ENCODE peak calls at places on chromosomes 16 and 17, in seven cellular contexts. One of them, this sample, is unnamed.

GRCh38 chr17:16419929-16420271 is 4.5 kb downstream of the TRPV2 start:
- DNase-seq in CD8-positive, alpha-beta T cell: peak; percentile 60
- DNase-seq in HFF-Myc: no peak
- DNase-seq in left ventricle myocardium inferior: no peak
- DNase-seq in brain microvascular endothelial cell: peak; percentile 79
- DNase-seq in choroid plexus epithelial cell: peak; percentile 90
- DNase-seq in A549: no peak
- DNase-seq in this sample: peak; percentile 84

GRCh38 chr16:85781685-85782370 is 17.5 kb downstream of the EMC8 start:
- DNase-seq in choroid plexus epithelial cell: peak; percentile 6
- DNase-seq in brain microvascular endothelial cell: no peak
- DNase-seq in A549: no peak
- DNase-seq in left ventricle myocardium inferior: peak; percentile 63
- DNase-seq in HFF-Myc: no peak
- DNase-seq in CD8-positive, alpha-beta T cell: no peak
- DNase-seq in this sample: no peak

GRCh38 chr16:70747703-70748631 is 53.0 kb downstream of the VAC14 start:
- DNase-seq in choroid plexus epithelial cell: peak; percentile 35
- DNase-seq in brain microvascular endothelial cell: no peak
- DNase-seq in A549: no peak
- DNase-seq in CD8-positive, alpha-beta T cell: no peak
- DNase-seq in left ventricle myocardium inferior: no peak
- DNase-seq in HFF-Myc: no peak
- DNase-seq in this sample: peak; percentile 87

GRCh38 chr17:11309033-11309432 is 68.0 kb downstream of the SHISA6 start:
- DNase-seq in HFF-Myc: no peak
- DNase-seq in brain microvascular endothelial cell: no peak
- DNase-seq in CD8-positive, alpha-beta T cell: no peak
- DNase-seq in A549: no peak
- DNase-seq in left ventricle myocardium inferior: no peak
- DNase-seq in choroid plexus epithelial cell: no peak
- DNase-seq in this sample: no peak

GRCh38 chr17:50347087-50347893 is 1.4 kb downstream of the XYLT2 start:
- DNase-seq in brain microvascular endothelial cell: no peak
- DNase-seq in A549: no peak
- DNase-seq in HFF-Myc: no peak
- DNase-seq in left ventricle myocardium inferior: no peak
- DNase-seq in choroid plexus epithelial cell: no peak
- DNase-seq in CD8-positive, alpha-beta T cell: no peak
- DNase-seq in this sample: no peak

GRCh38 chr16:87149051-87149450 is 168.1 kb downstream of the C16orf95 start:
- DNase-seq in left ventricle myocardium inferior: no peak
- DNase-seq in HFF-Myc: no peak
- DNase-seq in choroid plexus epithelial cell: peak; percentile 74
- DNase-seq in A549: no peak
- DNase-seq in CD8-positive, alpha-beta T cell: no peak
- DNase-seq in brain microvascular endothelial cell: peak; percentile 59
- DNase-seq in this sample: no peak

GRCh38 chr16:62638964-62639861 is 603.0 kb upstream of the CDH8 start:
- DNase-seq in A549: no peak
- DNase-seq in HFF-Myc: no peak
- DNase-seq in CD8-positive, alpha-beta T cell: no peak
- DNase-seq in choroid plexus epithelial cell: no peak
- DNase-seq in left ventricle myocardium inferior: no peak
- DNase-seq in brain microvascular endothelial cell: no peak
- DNase-seq in this sample: no peak

GRCh38 chr17:32831627-32832243 is 45.2 kb downstream of the MYO1D start:
- DNase-seq in choroid plexus epithelial cell: no peak
- DNase-seq in A549: no peak
- DNase-seq in HFF-Myc: no peak
- DNase-seq in CD8-positive, alpha-beta T cell: no peak
- DNase-seq in left ventricle myocardium inferior: no peak
- DNase-seq in brain microvascular endothelial cell: no peak
- DNase-seq in this sample: no peak

GRCh38 chr16:71867934-71868333 is 16.0 kb downstream of the ZNF821 start:
- DNase-seq in left ventricle myocardium inferior: no peak
- DNase-seq in CD8-positive, alpha-beta T cell: no peak
- DNase-seq in A549: no peak
- DNase-seq in choroid plexus epithelial cell: peak; percentile 27
- DNase-seq in HFF-Myc: no peak
- DNase-seq in brain microvascular endothelial cell: no peak
- DNase-seq in this sample: no peak

GRCh38 chr17:32806646-32807045 is 70.3 kb downstream of the MYO1D start:
- DNase-seq in choroid plexus epithelial cell: no peak
- DNase-seq in brain microvascular endothelial cell: no peak
- DNase-seq in left ventricle myocardium inferior: no peak
- DNase-seq in A549: peak; percentile 45
- DNase-seq in CD8-positive, alpha-beta T cell: no peak
- DNase-seq in HFF-Myc: no peak
- DNase-seq in this sample: no peak

GRCh38 chr16:65510850-65511249 is 389.0 kb upstream of the CDH11 start:
- DNase-seq in left ventricle myocardium inferior: no peak
- DNase-seq in CD8-positive, alpha-beta T cell: no peak
- DNase-seq in choroid plexus epithelial cell: peak; percentile 95
- DNase-seq in HFF-Myc: no peak
- DNase-seq in brain microvascular endothelial cell: peak; percentile 95
- DNase-seq in A549: no peak
- DNase-seq in this sample: peak; percentile 98

GRCh38 chr17:16926061-16926511 is 45.8 kb downstream of the TNFRSF13B start:
- DNase-seq in A549: no peak
- DNase-seq in CD8-positive, alpha-beta T cell: no peak
- DNase-seq in brain microvascular endothelial cell: no peak
- DNase-seq in HFF-Myc: no peak
- DNase-seq in choroid plexus epithelial cell: no peak
- DNase-seq in left ventricle myocardium inferior: peak; percentile 9
- DNase-seq in this sample: no peak

GRCh38 chr17:77420804-77421634 is 280.2 kb downstream of the SEC14L1 start:
- DNase-seq in brain microvascular endothelial cell: peak; percentile 84
- DNase-seq in choroid plexus epithelial cell: peak; percentile 94
- DNase-seq in A549: peak; percentile 70
- DNase-seq in left ventricle myocardium inferior: no peak
- DNase-seq in CD8-positive, alpha-beta T cell: peak; percentile 77
- DNase-seq in HFF-Myc: no peak
- DNase-seq in this sample: peak; percentile 95

GRCh38 chr16:9039208-9039607 is 52.2 kb upstream of the HAPSTR1 start:
- DNase-seq in A549: peak; percentile 53
- DNase-seq in brain microvascular endothelial cell: peak; percentile 21
- DNase-seq in HFF-Myc: no peak
- DNase-seq in CD8-positive, alpha-beta T cell: no peak
- DNase-seq in choroid plexus epithelial cell: peak; percentile 72
- DNase-seq in left ventricle myocardium inferior: no peak
- DNase-seq in this sample: peak; percentile 41

GRCh38 chr16:57271063-57271345 is 13.5 kb downstream of the PLLP start:
- DNase-seq in HFF-Myc: no peak
- DNase-seq in choroid plexus epithelial cell: no peak
- DNase-seq in brain microvascular endothelial cell: no peak
- DNase-seq in CD8-positive, alpha-beta T cell: no peak
- DNase-seq in left ventricle myocardium inferior: no peak
- DNase-seq in A549: no peak
- DNase-seq in this sample: no peak

GRCh38 chr16:1042776-1043349 is 29.7 kb upstream of the SSTR5 start:
- DNase-seq in CD8-positive, alpha-beta T cell: no peak
- DNase-seq in A549: no peak
- DNase-seq in left ventricle myocardium inferior: no peak
- DNase-seq in HFF-Myc: no peak
- DNase-seq in choroid plexus epithelial cell: peak; percentile 20
- DNase-seq in brain microvascular endothelial cell: no peak
- DNase-seq in this sample: no peak

GRCh38 chr17:46995841-46996571 is 17.0 kb upstream of the RPRML start:
- DNase-seq in CD8-positive, alpha-beta T cell: no peak
- DNase-seq in choroid plexus epithelial cell: peak; percentile 16
- DNase-seq in left ventricle myocardium inferior: no peak
- DNase-seq in brain microvascular endothelial cell: peak; percentile 20
- DNase-seq in A549: no peak
- DNase-seq in HFF-Myc: peak; percentile 65
- DNase-seq in this sample: peak; percentile 22

GRCh38 chr17:1713160-1713877 is 3.1 kb upstream of the TLCD2 start:
- DNase-seq in A549: no peak
- DNase-seq in left ventricle myocardium inferior: no peak
- DNase-seq in HFF-Myc: no peak
- DNase-seq in brain microvascular endothelial cell: no peak
- DNase-seq in choroid plexus epithelial cell: no peak
- DNase-seq in CD8-positive, alpha-beta T cell: no peak
- DNase-seq in this sample: no peak
- H3K4me3 ChIP-seq in A549: peak overlapping the region; percentile 87
- H3K4me3 ChIP-seq in left ventricle myocardium inferior: peak overlapping the region; percentile 95
- H3K4me3 ChIP-seq in HFF-Myc: peak overlapping the region; percentile 74
- H3K4me3 ChIP-seq in brain microvascular endothelial cell: peak overlapping the region; percentile 75
- H3K4me3 ChIP-seq in choroid plexus epithelial cell: peak overlapping the region; percentile 94
- H3K4me3 ChIP-seq in CD8-positive, alpha-beta T cell: no peak overlapping the region
- H3K4me3 ChIP-seq in this sample: peak overlapping the region; percentile 83

GRCh38 chr16:19898166-19898565 is 13.5 kb upstream of the GPRC5B start:
- DNase-seq in brain microvascular endothelial cell: no peak
- DNase-seq in A549: no peak
- DNase-seq in choroid plexus epithelial cell: no peak
- DNase-seq in HFF-Myc: no peak
- DNase-seq in CD8-positive, alpha-beta T cell: no peak
- DNase-seq in left ventricle myocardium inferior: no peak
- DNase-seq in this sample: no peak

GRCh38 chr16:19901164-19901563 is 16.5 kb upstream of the GPRC5B start:
- DNase-seq in A549: no peak
- DNase-seq in brain microvascular endothelial cell: no peak
- DNase-seq in HFF-Myc: no peak
- DNase-seq in choroid plexus epithelial cell: no peak
- DNase-seq in left ventricle myocardium inferior: no peak
- DNase-seq in CD8-positive, alpha-beta T cell: no peak
- DNase-seq in this sample: no peak

GRCh38 chr16:19900590-19900989 is 15.9 kb upstream of the GPRC5B start:
- DNase-seq in HFF-Myc: no peak
- DNase-seq in choroid plexus epithelial cell: no peak
- DNase-seq in CD8-positive, alpha-beta T cell: no peak
- DNase-seq in brain microvascular endothelial cell: no peak
- DNase-seq in left ventricle myocardium inferior: no peak
- DNase-seq in A549: no peak
- DNase-seq in this sample: no peak

GRCh38 chr16:19898924-19899604 is 14.4 kb upstream of the GPRC5B start:
- DNase-seq in HFF-Myc: peak; percentile 52
- DNase-seq in A549: peak; percentile 66
- DNase-seq in CD8-positive, alpha-beta T cell: no peak
- DNase-seq in brain microvascular endothelial cell: peak; percentile 63
- DNase-seq in choroid plexus epithelial cell: peak; percentile 80
- DNase-seq in left ventricle myocardium inferior: no peak
- DNase-seq in this sample: peak; percentile 56

GRCh38 chr16:19899605-19899955 is 14.9 kb upstream of the GPRC5B start:
- DNase-seq in HFF-Myc: no peak
- DNase-seq in CD8-positive, alpha-beta T cell: no peak
- DNase-seq in A549: no peak
- DNase-seq in left ventricle myocardium inferior: no peak
- DNase-seq in brain microvascular endothelial cell: no peak
- DNase-seq in choroid plexus epithelial cell: no peak
- DNase-seq in this sample: no peak
- TF ChIP-seq CTCF in HFF-Myc: no peak
- TF ChIP-seq CTCF in CD8-positive, alpha-beta T cell: no peak
- TF ChIP-seq CTCF in A549: no peak
- TF ChIP-seq CTCF in left ventricle myocardium inferior: no peak
- TF ChIP-seq CTCF in brain microvascular endothelial cell: no peak
- TF ChIP-seq CTCF in choroid plexus epithelial cell: no peak
- TF ChIP-seq CTCF in this sample: no peak

GRCh38 chr16:31436221-31437045 is 6.2 kb downstream of the ZNF843 start:
- DNase-seq in A549: no peak
- DNase-seq in brain microvascular endothelial cell: no peak
- DNase-seq in choroid plexus epithelial cell: no peak
- DNase-seq in HFF-Myc: no peak
- DNase-seq in left ventricle myocardium inferior: no peak
- DNase-seq in CD8-positive, alpha-beta T cell: no peak
- DNase-seq in this sample: no peak

GRCh38 chr16:31438414-31438813 is 4.2 kb downstream of the ZNF843 start:
- DNase-seq in A549: no peak
- DNase-seq in left ventricle myocardium inferior: no peak
- DNase-seq in CD8-positive, alpha-beta T cell: no peak
- DNase-seq in choroid plexus epithelial cell: no peak
- DNase-seq in brain microvascular endothelial cell: no peak
- DNase-seq in HFF-Myc: no peak
- DNase-seq in this sample: no peak

GRCh38 chr16:31440511-31441184 is 1.9 kb downstream of the ZNF843 start:
- DNase-seq in A549: no peak
- DNase-seq in brain microvascular endothelial cell: no peak
- DNase-seq in left ventricle myocardium inferior: no peak
- DNase-seq in CD8-positive, alpha-beta T cell: no peak
- DNase-seq in HFF-Myc: no peak
- DNase-seq in choroid plexus epithelial cell: no peak
- DNase-seq in this sample: no peak

GRCh38 chr16:31439519-31439918 is 3.1 kb downstream of the ZNF843 start:
- DNase-seq in CD8-positive, alpha-beta T cell: no peak
- DNase-seq in brain microvascular endothelial cell: no peak
- DNase-seq in choroid plexus epithelial cell: no peak
- DNase-seq in HFF-Myc: no peak
- DNase-seq in left ventricle myocardium inferior: no peak
- DNase-seq in A549: no peak
- DNase-seq in this sample: no peak

DNA sequence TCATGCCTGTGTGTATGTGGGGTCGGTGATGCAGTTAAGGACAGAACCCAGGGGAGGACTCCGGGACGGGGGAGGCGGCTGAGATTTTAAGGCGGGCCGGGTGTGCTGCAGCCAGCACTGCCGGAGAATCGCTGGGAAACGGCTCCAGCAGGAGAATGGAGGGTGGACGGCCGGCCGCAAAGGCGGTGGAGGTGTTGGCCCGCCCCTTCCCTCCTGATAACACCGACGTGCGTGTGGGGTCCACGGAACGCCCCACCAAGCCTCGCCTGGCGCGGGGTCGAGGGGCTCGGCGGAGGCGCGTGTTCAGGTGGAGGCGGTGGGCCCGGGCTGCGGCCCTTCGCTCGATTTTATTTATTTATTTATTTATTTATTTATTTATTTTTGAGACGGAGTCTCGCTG is 633 bp downstream of the ZNF843 start:
- DNase-seq in HFF-Myc: no peak
- DNase-seq in CD8-positive, alpha-beta T cell: no peak
- DNase-seq in brain microvascular endothelial cell: no peak
- DNase-seq in left ventricle myocardium inferior: no peak
- DNase-seq in choroid plexus epithelial cell: no peak
- DNase-seq in A549: no peak
- DNase-seq in this sample: no peak
- H3K4me3 ChIP-seq in HFF-Myc: peak overlapping the region; percentile 61
- H3K4me3 ChIP-seq in CD8-positive, alpha-beta T cell: no peak overlapping the region
- H3K4me3 ChIP-seq in brain microvascular endothelial cell: peak overlapping the region; percentile 9
- H3K4me3 ChIP-seq in left ventricle myocardium inferior: peak overlapping the region; percentile 88
- H3K4me3 ChIP-seq in choroid plexus epithelial cell: peak overlapping the region; percentile 78
- H3K4me3 ChIP-seq in A549: peak overlapping the region; percentile 58
- H3K4me3 ChIP-seq in this sample: peak overlapping the region; percentile 77

GRCh38 chr17:41733348-41734138 is 900 bp downstream of the HAP1 start:
- DNase-seq in choroid plexus epithelial cell: no peak
- DNase-seq in CD8-positive, alpha-beta T cell: no peak
- DNase-seq in left ventricle myocardium inferior: no peak
- DNase-seq in A549: no peak
- DNase-seq in brain microvascular endothelial cell: no peak
- DNase-seq in HFF-Myc: no peak
- DNase-seq in this sample: no peak

GRCh38 chr17:41730479-41730878 is 4.0 kb downstream of the HAP1 start:
- DNase-seq in choroid plexus epithelial cell: no peak
- DNase-seq in CD8-positive, alpha-beta T cell: no peak
- DNase-seq in brain microvascular endothelial cell: no peak
- DNase-seq in A549: no peak
- DNase-seq in left ventricle myocardium inferior: no peak
- DNase-seq in HFF-Myc: no peak
- DNase-seq in this sample: no peak

GRCh38 chr17:41734949-41735313 is 488 bp upstream of the HAP1 start:
- DNase-seq in choroid plexus epithelial cell: no peak
- DNase-seq in HFF-Myc: no peak
- DNase-seq in A549: no peak
- DNase-seq in CD8-positive, alpha-beta T cell: no peak
- DNase-seq in brain microvascular endothelial cell: no peak
- DNase-seq in left ventricle myocardium inferior: no peak
- DNase-seq in this sample: peak; percentile 27

GRCh38 chr17:41734139-41734948 is at the start of gene HAP1:
- DNase-seq in choroid plexus epithelial cell: peak; percentile 17
- DNase-seq in left ventricle myocardium inferior: no peak
- DNase-seq in brain microvascular endothelial cell: peak; percentile 13
- DNase-seq in CD8-positive, alpha-beta T cell: no peak
- DNase-seq in HFF-Myc: no peak
- DNase-seq in A549: peak; percentile 76
- DNase-seq in this sample: peak; percentile 41

GRCh38 chr17:41731836-41732235 is 2.6 kb downstream of the HAP1 start:
- DNase-seq in choroid plexus epithelial cell: no peak
- DNase-seq in A549: no peak
- DNase-seq in HFF-Myc: no peak
- DNase-seq in CD8-positive, alpha-beta T cell: no peak
- DNase-seq in left ventricle myocardium inferior: no peak
- DNase-seq in brain microvascular endothelial cell: no peak
- DNase-seq in this sample: no peak
- TF ChIP-seq CTCF in choroid plexus epithelial cell: no peak
- TF ChIP-seq CTCF in A549: no peak
- TF ChIP-seq CTCF in HFF-Myc: no peak
- TF ChIP-seq CTCF in CD8-positive, alpha-beta T cell: no peak
- TF ChIP-seq CTCF in left ventricle myocardium inferior: no peak
- TF ChIP-seq CTCF in brain microvascular endothelial cell: no peak
- TF ChIP-seq CTCF in this sample: no peak

This sample was measured in fibroblast of villous mesenchyme.